ENCODE peak calls at places on chromosomes 11 and 22, in ten cellular contexts. G is heart left ventricle; V is CD4-positive, alpha-beta T cell; L is NCI-H1436; D is mucosa of gallbladder; Q is NCI-H774; N is left colon; A is pons; R is left ventricle myocardium inferior; T is activated naive CD8-positive, alpha-beta T cell treated with anti-CD3 and anti-CD28 coated beads, Interleukin-2, amount 50 U/mL, for 16 hours. C is an unnamed sample.
A peak's percentile ranks its signal among the peaks of the same experiment; 100 is the strongest.

GRCh38 chr11:88480217-88480616 is 142.7 kb upstream of the CTSC start:
- DNase-seq in A (peak; percentile 17), G (no peak), T (no peak), V (no peak), N (no peak), R (no peak), Q (no peak), L (no peak), D (no peak), C (no peak)

GRCh38 chr11:69691449-69691848 is 12.4 kb downstream of the FGF19 start:
- DNase-seq in Q (no peak), V (no peak), L (no peak), N (no peak), G (no peak), R (no peak), A (no peak), T (no peak), D (no peak), C (no peak)

GRCh38 chr22:47154621-47155081 is 392.2 kb downstream of the TBC1D22A start:
- DNase-seq in G (peak; percentile 75), Q (no peak), R (peak; percentile 65), A (peak; percentile 66), D (peak; percentile 24), V (no peak), N (no peak), T (no peak), L (no peak), C (no peak)

GRCh38 chr22:22855617-22856308 is 31.9 kb upstream of the IGLL5 start:
- DNase-seq in L (no peak), Q (no peak), V (peak; percentile 11), A (no peak), N (no peak), T (no peak), G (no peak), R (no peak), D (no peak), C (no peak)

GRCh38 chr22:30185129-30185528 is 61.4 kb downstream of the LIF start:
- DNase-seq in Q (no peak), R (no peak), V (no peak), T (no peak), D (no peak), A (no peak), L (no peak), N (no peak), G (no peak), C (no peak)

GRCh38 chr11:8089791-8090510 is 8.9 kb downstream of the TUB start:
- DNase-seq in R (no peak), G (no peak), N (no peak), T (no peak), V (no peak), A (no peak), Q (no peak), L (no peak), D (no peak), C (no peak)

GRCh38 chr11:92224394-92225205 is at the start of gene FAT3:
- DNase-seq in L (no peak), V (no peak), N (no peak), G (no peak), Q (peak; percentile 73), D (no peak), T (no peak), A (peak; percentile 9), R (no peak), C (no peak)

GRCh38 chr11:50037282-50037681 is 4.6 kb downstream of the OR4C45 start:
- DNase-seq in N (no peak), R (no peak), G (no peak), L (no peak), T (no peak), D (no peak), V (no peak), Q (no peak), A (no peak), C (no peak)

GRCh38 chr11:118677977-118678376 is 1.5 kb downstream of the TREH start:
- DNase-seq in N (peak; percentile 9), Q (no peak), T (no peak), A (no peak), R (no peak), G (no peak), D (no peak), L (no peak), V (no peak), C (no peak)

GRCh38 chr11:119486016-119486415 is 63.0 kb upstream of the THY1 start:
- DNase-seq in Q (no peak), D (no peak), L (no peak), V (no peak), R (no peak), N (no peak), A (no peak), T (no peak), G (no peak), C (no peak)

GRCh38 chr11:1878134-1879031 is 13.3 kb downstream of the PRR33 start:
- DNase-seq in L (no peak), V (no peak), N (no peak), A (no peak), R (peak; percentile 64), Q (no peak), D (no peak), T (no peak), G (peak; percentile 63), C (no peak)

GRCh38 chr22:49062155-49063039 is 765.3 kb downstream of the BRD1 start:
- DNase-seq in D (no peak), L (no peak), G (no peak), T (no peak), N (peak; percentile 17), V (no peak), A (no peak), Q (peak; percentile 51), R (no peak), C (no peak)

GRCh38 chr11:70016666-70017347 is 61.3 kb upstream of the ANO1 start:
- DNase-seq in A (no peak), T (no peak), V (no peak), G (no peak), R (no peak), N (no peak), D (no peak), Q (no peak), L (no peak), C (no peak)

GRCh38 chr11:116335891-116336290 is 436.9 kb downstream of the BUD13 start:
- DNase-seq in N (no peak), R (no peak), L (no peak), A (no peak), D (no peak), V (no peak), T (no peak), Q (no peak), G (no peak), C (no peak)

GRCh38 chr11:34004226-34004625 is 47.3 kb upstream of the CAPRIN1 start:
- DNase-seq in L (no peak), A (no peak), N (no peak), Q (no peak), V (no peak), T (no peak), D (no peak), R (no peak), G (no peak), C (no peak)

GRCh38 chr11:46896719-46897406 is 21.5 kb downstream of the LRP4 start:
- DNase-seq in R (no peak), T (no peak), N (peak; percentile 11), A (no peak), D (no peak), G (no peak), Q (no peak), V (no peak), L (peak; percentile 25), C (no peak)

GRCh38 chr11:76234704-76235232 is 28.5 kb upstream of the WNT11 start:
- DNase-seq in T (no peak), L (no peak), N (no peak), D (no peak), R (peak; percentile 47), V (peak; percentile 31), G (peak; percentile 61), Q (no peak), A (peak; percentile 61), C (no peak)

GRCh38 chr22:39374801-39375200 is 24.8 kb upstream of the TAB1 start:
- DNase-seq in Q (no peak), R (no peak), A (no peak), N (no peak), D (no peak), G (no peak), T (no peak), L (no peak), V (no peak), C (no peak)

GRCh38 chr11:2121227-2122130 is 17.7 kb downstream of the IGF2 start:
- DNase-seq in V (no peak), Q (no peak), G (no peak), L (no peak), D (no peak), T (no peak), A (no peak), R (no peak), N (no peak), C (no peak)

GRCh38 chr22:21642584-21643448 is 714 bp downstream of the SDF2L1 start:
- DNase-seq in V (peak; percentile 48), G (no peak), R (no peak), A (no peak), L (peak; percentile 35), Q (peak; percentile 33), D (peak; percentile 48), T (peak; percentile 41), N (peak; percentile 49), C (peak; percentile 23)

GRCh38 chr11:59243633-59244032 is 30.9 kb upstream of the MPEG1 start:
- DNase-seq in Q (no peak), N (no peak), T (no peak), V (no peak), D (no peak), A (no peak), G (no peak), R (no peak), L (no peak), C (no peak)

GRCh38 chr22:47174671-47175111 is 412.2 kb downstream of the TBC1D22A start:
- DNase-seq in Q (no peak), N (peak; percentile 18), G (peak; percentile 48), D (no peak), V (no peak), R (no peak), L (no peak), T (no peak), A (no peak), C (no peak)

GRCh38 chr11:60870276-60870675 is 2.9 kb downstream of the ZP1 start:
- DNase-seq in L (no peak), R (no peak), G (peak; percentile 28), A (no peak), N (no peak), Q (peak; percentile 5), V (no peak), D (no peak), T (no peak), C (no peak)

GRCh38 chr11:134062255-134063030 is 6.4 kb upstream of the JAM3 start:
- DNase-seq in R (no peak), N (no peak), L (no peak), A (no peak), T (no peak), G (no peak), Q (no peak), D (no peak), V (no peak), C (no peak)

GRCh38 chr11:122042981-122043380 is 73.0 kb downstream of the BLID start:
- DNase-seq in V (no peak), L (no peak), Q (no peak), T (no peak), A (no peak), N (no peak), R (no peak), G (no peak), D (no peak), C (no peak)

GRCh38 chr11:77821349-77821851 is 456 bp downstream of the AAMDC start:
- DNase-seq in N (peak; percentile 41), T (no peak), L (no peak), R (peak; percentile 21), G (no peak), Q (no peak), D (peak; percentile 12), V (peak; percentile 5), A (peak; percentile 24), C (no peak)